ENCODE peak calls at places on chromosome X, in seven cellular contexts. L is ovary, Z is heart left ventricle, F is stomach, S is A549, K is esophagus squamous epithelium, B is adrenal gland. Y is an unnamed sample.

GRCh38 chrX:129654652-129655546 is at the start of gene APLN:
- DNase-seq in S (no peak), F (peak), K (no peak), L (peak), B (peak), Z (peak), Y (no peak)

GRCh38 chrX:145190801-145191389 is 56.4 kb upstream of the SPANXN1 start:
- DNase-seq in B (no peak), Z (no peak), S (peak), L (no peak), F (no peak), K (no peak), Y (no peak)

GRCh38 chrX:133007458-133007857 is 49.0 kb upstream of the HS6ST2 start:
- DNase-seq in B (no peak), L (no peak), S (no peak), K (no peak), Z (no peak), F (no peak), Y (no peak)

GRCh38 chrX:53674581-53674980 is 11.9 kb downstream of the HUWE1 start:
- DNase-seq in K (no peak), L (no peak), S (no peak), B (no peak), Z (no peak), F (no peak), Y (no peak)

GRCh38 chrX:151396042-151396826 is 772 bp upstream of the VMA21 start:
- DNase-seq in Z (no peak), K (no peak), F (no peak), L (peak), S (no peak), B (no peak), Y (peak)

GRCh38 chrX:39480966-39481365 is 616.8 kb downstream of the BCOR start:
- DNase-seq in L (no peak), K (no peak), B (no peak), S (no peak), Z (no peak), F (no peak), Y (no peak)

GRCh38 chrX:119826399-119826959 is 26.3 kb downstream of the UPF3B start:
- DNase-seq in B (no peak), F (no peak), S (no peak), Z (no peak), K (no peak), L (no peak), Y (peak)

GRCh38 chrX:1754077-1754476 is 139.2 kb downstream of the ASMT start:
- DNase-seq in F (no peak), K (no peak), B (no peak), Z (no peak), S (no peak), L (no peak), Y (no peak)

GRCh38 chrX:17291998-17292658 is 82.9 kb upstream of the NHS start:
- DNase-seq in Z (no peak), L (no peak), F (no peak), B (no peak), K (no peak), S (no peak), Y (no peak)

GRCh38 chrX:37905436-37906147 is 58.2 kb upstream of the DYNLT3 start:
- DNase-seq in L (no peak), K (no peak), F (peak), Z (no peak), B (peak), S (peak), Y (no peak)

GRCh38 chrX:77668391-77669237 is 117.4 kb downstream of the ATRX start:
- DNase-seq in K (no peak), Z (no peak), B (no peak), F (no peak), L (no peak), S (peak), Y (no peak)

GRCh38 chrX:137565921-137566745 is at the start of gene ZIC3:
- DNase-seq in L (peak), B (peak), Z (peak), K (no peak), S (no peak), F (peak), Y (no peak)

GRCh38 chrX:23699636-23700194 is 32.4 kb downstream of the PRDX4 start:
- DNase-seq in Z (no peak), L (peak), K (no peak), S (no peak), F (no peak), B (no peak), Y (no peak)

GRCh38 chrX:49166914-49167739 is 4.6 kb downstream of the MAGIX start:
- DNase-seq in B (peak), S (no peak), K (no peak), L (peak), F (peak), Z (peak), Y (no peak)

GRCh38 chrX:24485323-24485722 is 20.2 kb downstream of the PDK3 start:
- DNase-seq in K (no peak), Z (no peak), S (no peak), B (no peak), L (no peak), F (no peak), Y (no peak)

GRCh38 chrX:117407449-117408170 is 709.0 kb downstream of the KLHL13 start:
- DNase-seq in L (no peak), Z (no peak), K (no peak), F (no peak), S (no peak), B (no peak), Y (no peak)

GRCh38 chrX:11768039-11768438 is 10.0 kb downstream of the MSL3 start:
- DNase-seq in S (no peak), K (no peak), Z (no peak), L (no peak), F (no peak), B (no peak), Y (no peak)

GRCh38 chrX:19958530-19959486 is 32.1 kb downstream of the BCLAF3 start:
- DNase-seq in L (no peak), Z (no peak), S (peak), F (no peak), B (no peak), K (no peak), Y (no peak)

GRCh38 chrX:18877472-18877871 is 106.4 kb downstream of the PHKA2 start:
- DNase-seq in K (no peak), Z (no peak), L (no peak), F (no peak), B (no peak), S (no peak), Y (no peak)

GRCh38 chrX:41384041-41384705 is 50.2 kb downstream of the DDX3X start:
- DNase-seq in F (peak), Z (peak), B (peak), K (no peak), L (peak), S (peak), Y (no peak)

GRCh38 chrX:51802917-51803688 is 59.9 kb downstream of the GSPT2 start:
- DNase-seq in K (no peak), L (peak), F (peak), S (peak), Z (peak), B (peak), Y (peak)

GRCh38 chrX:115894087-115894486 is 276.5 kb upstream of the AGTR2 start:
- DNase-seq in Z (no peak), F (no peak), S (peak), K (no peak), B (peak), L (no peak), Y (no peak)

GRCh38 chrX:137194164-137194563 is 160.4 kb upstream of the GPR101 start:
- DNase-seq in S (peak), K (no peak), F (peak), L (no peak), Z (no peak), B (peak), Y (no peak)

GRCh38 chrX:97070346-97070745 is 186.6 kb downstream of the RPA4 start:
- DNase-seq in S (no peak), Z (no peak), L (no peak), B (no peak), F (no peak), K (no peak), Y (no peak)

GRCh38 chrX:72314242-72314641 is 8.5 kb upstream of the CITED1 start:
- DNase-seq in S (no peak), F (no peak), Z (no peak), L (no peak), K (no peak), B (no peak), Y (no peak)

GRCh38 chrX:134388161-134389109 is 71.5 kb upstream of the HPRT1 start:
- DNase-seq in K (no peak), B (no peak), Z (no peak), L (no peak), F (no peak), S (no peak), Y (no peak)
- H3K4me3 ChIP-seq in K (no peak), B (no peak), Z (no peak), L (no peak), F (no peak), S (no peak), Y (no peak)

GRCh38 chrX:154715825-154716224 is 35.1 kb downstream of the GAB3 start:
- DNase-seq in Z (no peak), B (no peak), S (no peak), F (no peak), K (no peak), L (no peak), Y (no peak)
- TF ChIP-seq CTCF in Z (no peak), B (no peak), S (no peak), F (no peak), K (no peak), L (no peak), Y (no peak)

DNA sequence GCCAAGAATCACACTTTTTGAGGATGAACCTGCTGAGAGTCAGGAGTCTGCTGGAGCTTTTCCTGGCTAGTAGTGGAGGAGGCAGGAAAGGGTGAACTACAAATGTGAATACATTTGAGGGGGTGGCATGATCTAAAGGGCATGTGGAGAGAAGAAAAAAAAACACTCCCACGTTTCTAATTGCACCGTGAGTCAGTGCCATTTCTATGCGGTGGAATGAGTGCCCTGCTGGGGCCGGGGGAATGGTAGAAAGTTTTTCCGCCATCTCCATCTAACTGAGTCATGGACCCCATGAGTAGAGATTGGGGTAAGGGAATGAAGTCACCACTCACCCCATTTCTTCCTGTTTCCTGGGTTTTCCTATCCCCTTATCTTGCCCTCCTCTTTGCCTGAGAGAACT is 19.8 kb downstream of the BEX3 start:
- DNase-seq in F (no peak), S (no peak), Z (no peak), L (no peak), B (no peak), K (no peak), Y (no peak)
- TF ChIP-seq POLR2A in F (no peak), S (no peak), Z (no peak), L (no peak), B (no peak), K (no peak), Y (no peak)

DNA sequence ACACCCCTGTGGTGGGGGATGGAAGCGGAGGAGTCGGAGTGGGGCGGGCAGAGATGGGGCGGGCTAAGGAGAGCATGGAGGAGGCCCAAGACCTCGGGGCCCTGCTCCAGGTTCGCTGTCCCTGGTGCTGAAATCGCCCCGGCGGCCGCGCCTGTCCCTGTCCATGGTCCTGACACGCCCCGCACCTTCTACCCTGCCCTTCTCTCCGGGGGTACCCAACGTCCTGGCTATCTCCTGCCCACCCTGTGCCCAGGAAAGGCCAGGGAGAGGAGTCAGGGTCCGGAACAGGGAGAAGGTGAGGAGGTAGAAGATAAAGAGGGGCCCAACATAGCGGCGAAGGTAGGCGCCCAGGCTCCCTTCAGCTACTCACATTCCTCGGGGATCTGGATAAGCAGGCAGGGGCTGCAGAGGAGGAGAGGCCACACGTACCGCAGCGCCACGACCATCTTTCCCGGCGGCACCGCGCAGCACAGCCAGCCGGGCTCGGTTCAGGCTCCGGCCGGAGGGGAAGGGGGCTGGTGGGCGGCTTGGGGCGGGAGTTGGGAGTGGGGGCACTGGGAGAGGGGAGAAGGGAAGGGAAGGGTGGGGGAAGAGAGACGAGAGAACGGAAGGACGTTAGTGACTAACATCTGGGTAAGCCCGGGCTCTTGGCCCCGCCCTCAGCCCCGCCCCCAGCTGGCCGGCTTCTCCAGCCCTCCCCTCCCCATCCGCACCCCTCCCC is 10.4 kb downstream of the L1CAM start:
- DNase-seq in S (no peak), F (peak), Z (peak), B (peak), K (no peak), L (peak), Y (no peak)
- H3K4me3 ChIP-seq in S (no peak), F (no peak), Z (no peak), B (no peak), K (no peak), L (no peak), Y (no peak)

Y was measured in lower leg skin.